ENCODE peak calls at places on chromosomes 6 and 20, in seven cellular contexts. One of them, this sample, is unnamed.

GRCh38 chr6:82408952-82409421 is 45.4 kb downstream of the TPBG start:
- DNase-seq in NCI-H226: peak; percentile 90
- DNase-seq in pulmonary artery endothelial cell: no peak
- DNase-seq in mesenteric fat pad: no peak
- DNase-seq in Karpas-422: no peak
- DNase-seq in H7: no peak
- DNase-seq in LoVo: no peak
- DNase-seq in this sample: peak; percentile 35

GRCh38 chr6:2688416-2689064 is 62.2 kb downstream of the MYLK4 start:
- DNase-seq in mesenteric fat pad: no peak
- DNase-seq in H7: no peak
- DNase-seq in Karpas-422: no peak
- DNase-seq in LoVo: peak; percentile 30
- DNase-seq in pulmonary artery endothelial cell: peak; percentile 10
- DNase-seq in NCI-H226: peak; percentile 63
- DNase-seq in this sample: peak; percentile 21

GRCh38 chr20:50727792-50728485 is 3.4 kb upstream of the PARD6B start:
- DNase-seq in pulmonary artery endothelial cell: no peak
- DNase-seq in Karpas-422: no peak
- DNase-seq in mesenteric fat pad: no peak
- DNase-seq in LoVo: no peak
- DNase-seq in H7: no peak
- DNase-seq in NCI-H226: no peak
- DNase-seq in this sample: no peak

GRCh38 chr20:40442181-40442963 is 246.7 kb downstream of the MAFB start:
- DNase-seq in Karpas-422: no peak
- DNase-seq in H7: peak; percentile 66
- DNase-seq in LoVo: no peak
- DNase-seq in mesenteric fat pad: no peak
- DNase-seq in NCI-H226: no peak
- DNase-seq in pulmonary artery endothelial cell: no peak
- DNase-seq in this sample: peak; percentile 5

GRCh38 chr6:96631248-96631647 is 68.3 kb downstream of the FHL5 start:
- DNase-seq in NCI-H226: no peak
- DNase-seq in mesenteric fat pad: no peak
- DNase-seq in pulmonary artery endothelial cell: no peak
- DNase-seq in H7: no peak
- DNase-seq in Karpas-422: no peak
- DNase-seq in LoVo: no peak
- DNase-seq in this sample: no peak

GRCh38 chr6:10720229-10720959 is 2.5 kb upstream of the TMEM14C start:
- DNase-seq in H7: peak; percentile 20
- DNase-seq in Karpas-422: no peak
- DNase-seq in NCI-H226: no peak
- DNase-seq in pulmonary artery endothelial cell: no peak
- DNase-seq in mesenteric fat pad: no peak
- DNase-seq in LoVo: no peak
- DNase-seq in this sample: no peak

GRCh38 chr20:4972506-4973251 is 28.6 kb downstream of the SLC23A2 start:
- DNase-seq in Karpas-422: no peak
- DNase-seq in H7: no peak
- DNase-seq in NCI-H226: no peak
- DNase-seq in LoVo: no peak
- DNase-seq in mesenteric fat pad: no peak
- DNase-seq in pulmonary artery endothelial cell: no peak
- DNase-seq in this sample: peak; percentile 48

GRCh38 chr6:163490826-163491577 is 76.5 kb downstream of the QKI start:
- DNase-seq in LoVo: peak; percentile 59
- DNase-seq in pulmonary artery endothelial cell: peak; percentile 51
- DNase-seq in H7: no peak
- DNase-seq in mesenteric fat pad: no peak
- DNase-seq in Karpas-422: no peak
- DNase-seq in NCI-H226: no peak
- DNase-seq in this sample: peak; percentile 5

GRCh38 chr6:125104425-125104824 is 49.1 kb upstream of the TPD52L1 start:
- DNase-seq in pulmonary artery endothelial cell: no peak
- DNase-seq in NCI-H226: no peak
- DNase-seq in LoVo: no peak
- DNase-seq in H7: no peak
- DNase-seq in mesenteric fat pad: no peak
- DNase-seq in Karpas-422: no peak
- DNase-seq in this sample: no peak

GRCh38 chr20:62839816-62840215 is 21.8 kb downstream of the TCFL5 start:
- DNase-seq in Karpas-422: no peak
- DNase-seq in H7: no peak
- DNase-seq in mesenteric fat pad: no peak
- DNase-seq in pulmonary artery endothelial cell: no peak
- DNase-seq in LoVo: no peak
- DNase-seq in NCI-H226: no peak
- DNase-seq in this sample: no peak

GRCh38 chr6:16524380-16524707 is 236.9 kb downstream of the ATXN1 start:
- DNase-seq in mesenteric fat pad: no peak
- DNase-seq in H7: no peak
- DNase-seq in Karpas-422: no peak
- DNase-seq in NCI-H226: peak; percentile 35
- DNase-seq in pulmonary artery endothelial cell: no peak
- DNase-seq in LoVo: no peak
- DNase-seq in this sample: no peak

GRCh38 chr6:139762587-139763031 is 388.2 kb upstream of the CITED2 start:
- DNase-seq in mesenteric fat pad: no peak
- DNase-seq in Karpas-422: no peak
- DNase-seq in LoVo: no peak
- DNase-seq in pulmonary artery endothelial cell: no peak
- DNase-seq in NCI-H226: no peak
- DNase-seq in H7: no peak
- DNase-seq in this sample: no peak

GRCh38 chr6:157849288-157850017 is 26.4 kb downstream of the SNX9 start:
- DNase-seq in mesenteric fat pad: no peak
- DNase-seq in Karpas-422: no peak
- DNase-seq in H7: no peak
- DNase-seq in LoVo: no peak
- DNase-seq in pulmonary artery endothelial cell: no peak
- DNase-seq in NCI-H226: no peak
- DNase-seq in this sample: no peak

GRCh38 chr6:42226251-42227143 is 8.8 kb upstream of the MRPS10 start:
- DNase-seq in LoVo: peak; percentile 97
- DNase-seq in NCI-H226: peak; percentile 49
- DNase-seq in Karpas-422: no peak
- DNase-seq in pulmonary artery endothelial cell: no peak
- DNase-seq in mesenteric fat pad: no peak
- DNase-seq in H7: no peak
- DNase-seq in this sample: peak; percentile 88

GRCh38 chr20:46638367-46639274 is 12.6 kb downstream of the SLC13A3 start:
- DNase-seq in pulmonary artery endothelial cell: no peak
- DNase-seq in mesenteric fat pad: no peak
- DNase-seq in Karpas-422: no peak
- DNase-seq in H7: peak; percentile 40
- DNase-seq in NCI-H226: no peak
- DNase-seq in LoVo: no peak
- DNase-seq in this sample: no peak

GRCh38 chr6:17276766-17277165 is 4.4 kb upstream of the RBM24 start:
- DNase-seq in LoVo: no peak
- DNase-seq in H7: no peak
- DNase-seq in pulmonary artery endothelial cell: no peak
- DNase-seq in NCI-H226: no peak
- DNase-seq in Karpas-422: no peak
- DNase-seq in mesenteric fat pad: no peak
- DNase-seq in this sample: no peak

GRCh38 chr6:38432479-38432878 is 207.2 kb downstream of the BTBD9 start:
- DNase-seq in Karpas-422: no peak
- DNase-seq in pulmonary artery endothelial cell: no peak
- DNase-seq in LoVo: no peak
- DNase-seq in NCI-H226: peak; percentile 22
- DNase-seq in H7: no peak
- DNase-seq in mesenteric fat pad: no peak
- DNase-seq in this sample: no peak

GRCh38 chr20:14478126-14478525 is 140.7 kb upstream of the FLRT3 start:
- DNase-seq in pulmonary artery endothelial cell: no peak
- DNase-seq in mesenteric fat pad: no peak
- DNase-seq in LoVo: no peak
- DNase-seq in NCI-H226: no peak
- DNase-seq in Karpas-422: no peak
- DNase-seq in H7: no peak
- DNase-seq in this sample: no peak

GRCh38 chr20:63594043-63594561 is 20.1 kb upstream of the HELZ2 start:
- DNase-seq in Karpas-422: no peak
- DNase-seq in pulmonary artery endothelial cell: no peak
- DNase-seq in LoVo: no peak
- DNase-seq in mesenteric fat pad: no peak
- DNase-seq in H7: peak; percentile 41
- DNase-seq in NCI-H226: peak; percentile 25
- DNase-seq in this sample: no peak

GRCh38 chr6:90538651-90539050 is 48.2 kb downstream of the MAP3K7 start:
- DNase-seq in NCI-H226: peak; percentile 64
- DNase-seq in pulmonary artery endothelial cell: peak; percentile 24
- DNase-seq in Karpas-422: no peak
- DNase-seq in mesenteric fat pad: no peak
- DNase-seq in LoVo: no peak
- DNase-seq in H7: no peak
- DNase-seq in this sample: no peak

GRCh38 chr20:49636447-49636846 is 68.5 kb upstream of the PTGIS start:
- DNase-seq in pulmonary artery endothelial cell: no peak
- DNase-seq in Karpas-422: no peak
- DNase-seq in mesenteric fat pad: no peak
- DNase-seq in NCI-H226: no peak
- DNase-seq in LoVo: no peak
- DNase-seq in H7: no peak
- DNase-seq in this sample: no peak

GRCh38 chr20:59013031-59013951 is 5.9 kb upstream of the TUBB1 start:
- DNase-seq in NCI-H226: no peak
- DNase-seq in Karpas-422: no peak
- DNase-seq in pulmonary artery endothelial cell: no peak
- DNase-seq in mesenteric fat pad: peak; percentile 49
- DNase-seq in LoVo: no peak
- DNase-seq in H7: no peak
- DNase-seq in this sample: no peak

GRCh38 chr20:50292324-50293243 is 102.0 kb downstream of the CEBPB start:
- DNase-seq in mesenteric fat pad: peak; percentile 98
- DNase-seq in LoVo: peak; percentile 28
- DNase-seq in Karpas-422: no peak
- DNase-seq in NCI-H226: peak; percentile 76
- DNase-seq in H7: peak; percentile 81
- DNase-seq in pulmonary artery endothelial cell: peak; percentile 75
- DNase-seq in this sample: peak; percentile 97

GRCh38 chr6:85015396-85015990 is 251.1 kb upstream of the TBX18 start:
- DNase-seq in H7: peak; percentile 29
- DNase-seq in NCI-H226: peak; percentile 67
- DNase-seq in pulmonary artery endothelial cell: peak; percentile 63
- DNase-seq in Karpas-422: peak; percentile 64
- DNase-seq in mesenteric fat pad: no peak
- DNase-seq in LoVo: peak; percentile 46
- DNase-seq in this sample: peak; percentile 31

GRCh38 chr6:111599259-111599658 is 6.4 kb downstream of the TRAF3IP2 start:
- DNase-seq in Karpas-422: no peak
- DNase-seq in LoVo: no peak
- DNase-seq in NCI-H226: no peak
- DNase-seq in mesenteric fat pad: no peak
- DNase-seq in pulmonary artery endothelial cell: no peak
- DNase-seq in H7: no peak
- DNase-seq in this sample: no peak

GRCh38 chr6:87669051-87669450 is 33.0 kb downstream of the AKIRIN2 start:
- DNase-seq in mesenteric fat pad: no peak
- DNase-seq in NCI-H226: no peak
- DNase-seq in Karpas-422: no peak
- DNase-seq in pulmonary artery endothelial cell: no peak
- DNase-seq in H7: no peak
- DNase-seq in LoVo: no peak
- DNase-seq in this sample: no peak

GRCh38 chr20:63471719-63472158 is 716 bp downstream of the KCNQ2 start:
- DNase-seq in LoVo: no peak
- DNase-seq in NCI-H226: no peak
- DNase-seq in mesenteric fat pad: no peak
- DNase-seq in Karpas-422: no peak
- DNase-seq in pulmonary artery endothelial cell: no peak
- DNase-seq in H7: peak; percentile 93
- DNase-seq in this sample: no peak

GRCh38 chr6:93624408-93624807 is 205.0 kb upstream of the EPHA7 start:
- DNase-seq in mesenteric fat pad: no peak
- DNase-seq in Karpas-422: no peak
- DNase-seq in NCI-H226: no peak
- DNase-seq in H7: no peak
- DNase-seq in pulmonary artery endothelial cell: no peak
- DNase-seq in LoVo: no peak
- DNase-seq in this sample: no peak

GRCh38 chr6:100116409-100117194 is 122.6 kb upstream of the MCHR2 start:
- DNase-seq in mesenteric fat pad: no peak
- DNase-seq in H7: peak; percentile 24
- DNase-seq in NCI-H226: peak; percentile 26
- DNase-seq in LoVo: peak; percentile 51
- DNase-seq in Karpas-422: peak; percentile 82
- DNase-seq in pulmonary artery endothelial cell: peak; percentile 32
- DNase-seq in this sample: peak; percentile 23

GRCh38 chr6:4071330-4071729 is 7.6 kb downstream of the FAM217A start:
- DNase-seq in H7: no peak
- DNase-seq in LoVo: no peak
- DNase-seq in pulmonary artery endothelial cell: no peak
- DNase-seq in Karpas-422: no peak
- DNase-seq in NCI-H226: no peak
- DNase-seq in mesenteric fat pad: no peak
- DNase-seq in this sample: no peak

GRCh38 chr6:15398657-15399287 is 152.9 kb downstream of the JARID2 start:
- DNase-seq in mesenteric fat pad: no peak
- DNase-seq in Karpas-422: no peak
- DNase-seq in H7: no peak
- DNase-seq in LoVo: no peak
- DNase-seq in NCI-H226: no peak
- DNase-seq in pulmonary artery endothelial cell: no peak
- DNase-seq in this sample: no peak

GRCh38 chr6:44733868-44734267 is 346.4 kb downstream of the CDC5L start:
- DNase-seq in mesenteric fat pad: no peak
- DNase-seq in LoVo: no peak
- DNase-seq in NCI-H226: no peak
- DNase-seq in Karpas-422: peak; percentile 36
- DNase-seq in pulmonary artery endothelial cell: no peak
- DNase-seq in H7: no peak
- DNase-seq in this sample: no peak